ENCODE peak calls at places on chromosomes 11 and 22, in seven cellular contexts. T, O, D, I, N, Q and L are unnamed samples.

GRCh38 chr11:69233761-69234136 is 60.2 kb upstream of the MYEOV start:
- DNase-seq in T (no peak), O (no peak), D (no peak), I (no peak), N (peak), Q (no peak), L (no peak)

GRCh38 chr11:116876656-116877055 is 39.2 kb upstream of the APOA1 start:
- DNase-seq in T (no peak), O (no peak), D (no peak), I (no peak), N (no peak), Q (no peak), L (no peak)

GRCh38 chr11:98456281-98456680 is 564.5 kb upstream of the CNTN5 start:
- DNase-seq in T (no peak), O (no peak), D (no peak), I (no peak), N (no peak), Q (no peak), L (no peak)

GRCh38 chr11:106091480-106092123 is 14.1 kb downstream of the AASDHPPT start:
- DNase-seq in T (no peak), O (peak), D (no peak), I (no peak), N (no peak), Q (peak), L (no peak)

GRCh38 chr22:24758164-24758799 is 16.2 kb downstream of the PIWIL3 start:
- DNase-seq in T (peak), O (peak), D (peak), I (peak), N (peak), Q (peak), L (no peak)

GRCh38 chr22:48238966-48239365 is 1476.5 kb downstream of the TBC1D22A start:
- DNase-seq in T (no peak), O (no peak), D (no peak), I (no peak), N (peak), Q (no peak), L (no peak)

GRCh38 chr11:113147249-113147648 is 167.1 kb upstream of the TTC12 start:
- DNase-seq in T (no peak), O (no peak), D (no peak), I (no peak), N (no peak), Q (no peak), L (no peak)

GRCh38 chr11:71787014-71787823 is 45.8 kb upstream of the DEFB108B start:
- DNase-seq in T (peak), O (peak), D (peak), I (peak), N (peak), Q (peak), L (peak)

GRCh38 chr11:3124821-3125220 is 40.3 kb downstream of the OSBPL5 start:
- DNase-seq in T (no peak), O (no peak), D (no peak), I (no peak), N (no peak), Q (no peak), L (no peak)

GRCh38 chr11:68008381-68009337 is 1.5 kb upstream of the ALDH3B1 start:
- DNase-seq in T (no peak), O (no peak), D (peak), I (no peak), N (no peak), Q (no peak), L (no peak)

GRCh38 chr11:66488957-66489356 is 8.7 kb downstream of the DPP3 start:
- DNase-seq in T (no peak), O (no peak), D (no peak), I (no peak), N (no peak), Q (no peak), L (no peak)

GRCh38 chr11:121453589-121454299 is 977 bp upstream of the SORL1-AS1 start:
- DNase-seq in T (peak), O (no peak), D (no peak), I (no peak), N (no peak), Q (no peak), L (no peak)

GRCh38 chr11:46918087-46918751 is at the start of gene LRP4:
- DNase-seq in T (peak), O (no peak), D (peak), I (no peak), N (no peak), Q (no peak), L (no peak)

GRCh38 chr11:12279672-12280108 is 97.7 kb upstream of the PARVA start:
- DNase-seq in T (no peak), O (no peak), D (no peak), I (no peak), N (peak), Q (no peak), L (no peak)

GRCh38 chr22:38257650-38258246 is 15.1 kb downstream of the TMEM184B start:
- DNase-seq in T (no peak), O (no peak), D (no peak), I (no peak), N (no peak), Q (no peak), L (no peak)

GRCh38 chr11:20367313-20367948 is 3.9 kb downstream of the HTATIP2 start:
- DNase-seq in T (peak), O (peak), D (no peak), I (peak), N (no peak), Q (peak), L (no peak)

GRCh38 chr11:78295347-78295746 is 106.6 kb downstream of the USP35 start:
- DNase-seq in T (no peak), O (no peak), D (no peak), I (no peak), N (no peak), Q (no peak), L (no peak)

GRCh38 chr11:105168457-105168856 is 28.9 kb upstream of the CARD18 start:
- DNase-seq in T (no peak), O (no peak), D (no peak), I (no peak), N (no peak), Q (peak), L (no peak)

GRCh38 chr22:44029069-44029468 is 5.0 kb downstream of the PARVB start:
- DNase-seq in T (no peak), O (no peak), D (no peak), I (no peak), N (no peak), Q (no peak), L (no peak)

GRCh38 chr11:43797337-43797736 is 83.3 kb upstream of the ALKBH3 start:
- DNase-seq in T (no peak), O (no peak), D (no peak), I (no peak), N (no peak), Q (no peak), L (no peak)

GRCh38 chr22:19723990-19724827 is 870 bp downstream of the GP1BB start:
- DNase-seq in T (peak), O (no peak), D (peak), I (no peak), N (no peak), Q (no peak), L (peak)

GRCh38 chr11:96318399-96318798 is 24.6 kb downstream of the MAML2 start:
- DNase-seq in T (no peak), O (no peak), D (no peak), I (no peak), N (no peak), Q (no peak), L (no peak)

GRCh38 chr22:27088026-27088425 is 430.6 kb downstream of the MIAT start:
- DNase-seq in T (no peak), O (no peak), D (no peak), I (no peak), N (no peak), Q (no peak), L (no peak)

GRCh38 chr22:36948273-36949055 is 35.0 kb downstream of the CSF2RB start:
- DNase-seq in T (no peak), O (no peak), D (no peak), I (no peak), N (no peak), Q (peak), L (no peak)

GRCh38 chr11:107659310-107659709 is 52.5 kb downstream of the SLN start:
- DNase-seq in T (no peak), O (no peak), D (no peak), I (no peak), N (no peak), Q (no peak), L (no peak)

GRCh38 chr11:11155962-11156815 is 196.9 kb downstream of the CSNK2A3 start:
- DNase-seq in T (peak), O (no peak), D (no peak), I (peak), N (peak), Q (no peak), L (peak)

GRCh38 chr11:76237914-76238313 is 31.6 kb upstream of the WNT11 start:
- DNase-seq in T (no peak), O (peak), D (no peak), I (no peak), N (no peak), Q (peak), L (no peak)

GRCh38 chr11:102453286-102453797 is 777 bp upstream of the TMEM123 start:
- DNase-seq in T (no peak), O (no peak), D (peak), I (no peak), N (peak), Q (no peak), L (no peak)

GRCh38 chr11:78643676-78644056 is 69.0 kb upstream of the NARS2 start:
- DNase-seq in T (no peak), O (no peak), D (no peak), I (no peak), N (no peak), Q (no peak), L (no peak)

GRCh38 chr11:68312117-68312779 is at the start of gene LRP5:
- DNase-seq in T (peak), O (no peak), D (peak), I (no peak), N (no peak), Q (no peak), L (no peak)

GRCh38 chr11:44597358-44598009 is 32.0 kb downstream of the CD82 start:
- DNase-seq in T (no peak), O (no peak), D (no peak), I (no peak), N (no peak), Q (no peak), L (no peak)

GRCh38 chr11:124761301-124762021 is 629 bp downstream of the ESAM start:
- DNase-seq in T (peak), O (no peak), D (peak), I (no peak), N (no peak), Q (no peak), L (no peak)